ENCODE peak calls at places on chromosome 18, in ten cellular contexts. J, A, R, K, D, I, H, C, Q and E are unnamed samples.

GRCh38 chr18:2442726-2443275 is 128.5 kb downstream of the METTL4 start:
- DNase-seq in C (no peak), A (peak; percentile 83), R (peak; percentile 36), J (no peak), H (peak; percentile 77), D (no peak), Q (no peak), K (no peak), I (no peak), E (no peak)

GRCh38 chr18:35577045-35577848 is 4.3 kb upstream of the GALNT1 start:
- DNase-seq in D (no peak), H (peak; percentile 33), K (no peak), Q (no peak), R (no peak), C (no peak), I (no peak), A (no peak), J (no peak), E (peak; percentile 51)

GRCh38 chr18:79413426-79413825 is 17.7 kb downstream of the NFATC1 start:
- DNase-seq in C (no peak), R (no peak), K (no peak), I (no peak), J (no peak), A (no peak), Q (no peak), H (no peak), D (peak; percentile 6), E (no peak)

GRCh38 chr18:62784338-62784965 is 69.1 kb downstream of the PHLPP1 start:
- DNase-seq in K (no peak), D (no peak), H (no peak), R (peak; percentile 64), J (no peak), Q (no peak), C (no peak), A (no peak), I (no peak), E (peak; percentile 36)

GRCh38 chr18:48927286-48928080 is 23.3 kb downstream of the SMAD7 start:
- DNase-seq in J (no peak), K (no peak), D (no peak), Q (no peak), R (no peak), C (no peak), H (no peak), I (no peak), A (no peak), E (no peak)

GRCh38 chr18:34709631-34710429 is at the start of gene DTNA:
- DNase-seq in D (no peak), A (peak; percentile 26), C (no peak), J (no peak), H (peak; percentile 91), R (peak; percentile 95), Q (peak; percentile 83), K (no peak), I (no peak), E (no peak)

GRCh38 chr18:11042247-11042646 is 107.1 kb downstream of the PIEZO2 start:
- DNase-seq in R (peak; percentile 49), D (no peak), I (no peak), Q (no peak), A (no peak), C (no peak), J (no peak), H (no peak), K (no peak), E (no peak)

GRCh38 chr18:33805592-33805991 is 227.6 kb downstream of the ASXL3 start:
- DNase-seq in H (no peak), K (no peak), C (no peak), D (no peak), R (no peak), Q (no peak), J (no peak), A (no peak), I (no peak), E (no peak)

GRCh38 chr18:38198956-38199355 is 633.4 kb upstream of the CELF4 start:
- DNase-seq in K (no peak), J (no peak), H (peak; percentile 64), Q (no peak), R (no peak), A (no peak), I (no peak), C (no peak), D (no peak), E (no peak)

GRCh38 chr18:32072321-32072720 is 19.4 kb upstream of the RNF138 start:
- DNase-seq in Q (no peak), H (peak; percentile 28), K (no peak), R (peak; percentile 13), A (peak; percentile 5), I (no peak), J (no peak), D (no peak), C (no peak), E (peak; percentile 47)
- TF ChIP-seq CTCF in Q (peak; percentile 15), H (peak; percentile 29), K (no peak), R (peak; percentile 38), A (peak; percentile 41), I (peak; percentile 25), J (peak; percentile 51), D (no peak), C (no peak), E (no peak)

GRCh38 chr18:24540896-24541295 is 80.5 kb downstream of the HRH4 start:
- DNase-seq in A (no peak), D (no peak), C (no peak), H (no peak), J (no peak), K (no peak), Q (no peak), R (no peak), I (no peak), E (no peak)

GRCh38 chr18:24546304-24546703 is 85.9 kb downstream of the HRH4 start:
- DNase-seq in K (no peak), Q (no peak), H (peak; percentile 25), I (no peak), J (no peak), R (peak; percentile 24), C (no peak), D (no peak), A (no peak), E (no peak)

GRCh38 chr18:24543408-24544140 is 83.1 kb downstream of the HRH4 start:
- DNase-seq in C (no peak), K (no peak), A (no peak), D (no peak), J (no peak), H (no peak), I (no peak), Q (no peak), R (no peak), E (no peak)

GRCh38 chr18:24544949-24545348 is 84.5 kb downstream of the HRH4 start:
- DNase-seq in C (no peak), A (no peak), Q (no peak), H (no peak), K (no peak), I (no peak), R (no peak), J (no peak), D (no peak), E (no peak)

DNA sequence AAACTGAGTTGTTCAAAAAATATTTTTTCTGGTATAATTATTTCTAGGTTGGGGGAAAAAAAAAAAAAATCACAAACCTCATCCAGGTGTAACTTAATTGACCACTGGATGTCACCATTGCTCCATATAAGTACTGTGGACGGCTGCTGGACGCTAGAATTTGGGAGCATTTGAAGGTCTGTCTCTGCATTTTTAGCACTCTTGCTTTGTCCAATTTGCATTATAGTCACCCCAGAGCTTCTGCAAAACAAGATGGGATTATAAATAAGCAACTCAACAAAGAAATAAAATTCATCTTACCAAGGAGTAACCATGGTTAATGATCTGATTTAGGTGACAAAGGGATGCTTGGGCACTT is 83.7 kb downstream of the HRH4 start:
- DNase-seq in J (no peak), A (peak; percentile 58), D (no peak), R (peak; percentile 44), H (peak; percentile 23), I (peak; percentile 19), K (no peak), C (no peak), Q (no peak), E (no peak)
- TF ChIP-seq CTCF in J (peak; percentile 46), A (peak; percentile 78), D (peak; percentile 37), R (peak; percentile 30), H (peak; percentile 36), I (peak; percentile 59), K (peak; percentile 35), C (peak; percentile 38), Q (no peak), E (no peak)

DNA sequence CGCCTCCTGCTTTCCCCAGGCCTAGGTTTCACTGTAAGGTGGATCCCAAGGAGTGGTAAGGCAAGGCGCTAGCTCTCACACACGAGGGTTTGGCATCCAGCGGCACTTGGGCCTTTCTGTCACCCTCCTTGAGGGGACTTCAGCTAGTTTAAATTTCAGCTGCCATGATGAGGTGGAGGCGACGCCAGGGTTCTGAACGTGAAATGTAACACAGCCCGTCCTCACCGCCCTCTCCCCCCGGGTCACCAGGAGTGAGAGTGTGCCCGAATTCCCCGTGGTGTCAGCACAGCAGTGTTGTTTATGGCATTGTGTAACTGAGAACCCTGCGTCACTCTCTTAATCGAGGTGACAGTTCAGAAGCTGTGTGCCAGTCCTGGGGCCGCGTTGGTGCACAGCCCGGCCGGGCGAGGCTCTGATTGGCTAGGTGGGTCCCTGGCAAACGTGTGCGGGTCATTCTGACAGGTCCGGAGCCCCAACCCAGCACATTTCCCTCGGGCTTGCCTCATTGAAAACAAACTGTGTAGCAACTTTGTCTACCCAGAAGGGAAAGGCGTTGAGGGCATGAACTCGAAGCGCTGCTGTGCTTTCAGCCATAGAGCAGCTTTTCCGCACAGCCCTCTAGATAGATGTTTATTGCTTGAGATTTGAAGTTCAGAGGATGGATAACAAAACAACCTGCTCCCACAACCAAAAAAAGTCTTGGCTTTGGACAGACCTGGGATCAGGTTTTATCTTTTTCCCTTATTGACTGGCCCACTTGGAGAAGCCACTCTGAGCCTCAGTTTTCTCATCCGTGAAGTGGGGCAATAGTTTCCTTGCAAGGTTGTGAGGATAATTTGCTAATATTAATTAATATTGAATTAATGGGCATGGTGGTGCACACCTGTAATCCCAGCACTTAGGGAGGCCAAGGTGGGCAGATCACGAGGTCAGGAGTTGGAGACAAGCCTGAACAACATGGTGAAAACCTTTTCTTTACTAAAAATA is 4.9 kb downstream of the CIDEA start:
- DNase-seq in R (no peak), Q (no peak), H (no peak), A (no peak), J (no peak), C (no peak), I (no peak), D (no peak), K (no peak), E (no peak)
- TF ChIP-seq CTCF in R (no peak), Q (no peak), H (no peak), A (no peak), J (no peak), C (no peak), I (no peak), D (no peak), K (no peak), E (no peak)

DNA sequence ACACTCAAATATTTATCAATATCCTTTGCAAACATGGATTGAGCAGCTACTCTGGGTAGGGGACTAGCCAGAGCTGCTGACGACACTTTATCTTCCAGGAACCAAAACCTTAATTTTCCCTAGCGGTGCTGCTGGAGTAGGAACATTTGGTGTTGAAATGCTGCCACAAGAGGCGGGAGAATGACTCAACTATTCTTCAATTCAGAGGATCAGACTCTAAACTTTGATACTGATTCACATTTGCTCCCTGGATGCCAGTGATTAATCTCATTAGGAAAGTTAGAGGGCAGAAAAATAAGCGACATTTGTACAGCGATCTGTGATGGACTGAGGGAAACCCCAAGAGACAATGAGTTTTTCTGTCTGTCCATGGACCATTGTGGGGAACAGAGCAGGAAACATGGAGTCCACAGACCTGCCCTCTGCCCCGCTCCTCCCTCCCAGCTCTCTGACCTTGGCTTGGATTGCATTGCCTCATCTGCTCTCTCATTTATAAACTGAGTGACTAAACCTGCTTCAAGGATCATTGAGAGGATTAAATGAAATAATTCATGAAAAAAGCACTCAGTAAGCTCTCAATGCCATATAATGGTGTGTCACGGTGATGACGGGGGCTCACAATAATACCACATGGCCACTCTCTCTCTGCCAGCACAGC is 12.6 kb upstream of the EPB41L3 start:
- DNase-seq in Q (no peak), A (no peak), J (no peak), D (peak; percentile 49), I (no peak), C (no peak), R (peak; percentile 70), H (no peak), K (no peak), E (no peak)
- TF ChIP-seq CTCF in Q (no peak), A (no peak), J (no peak), D (no peak), I (no peak), C (no peak), R (peak; percentile 40), H (no peak), K (no peak), E (no peak)